ENCODE peak calls at places on chromosome 12, in eight cellular contexts. S, K, F, P, O, N, U and J are unnamed samples.

GRCh38 chr12:109154485-109155438 is 38.4 kb downstream of the ACACB start:
- DNase-seq in K (peak; percentile 62), O (peak; percentile 85), N (peak; percentile 77), P (peak; percentile 53), S (peak; percentile 95), F (peak; percentile 70), U (peak; percentile 36), J (peak; percentile 83)

GRCh38 chr12:129049917-129050316 is 196.6 kb downstream of the GLT1D1 start:
- DNase-seq in K (no peak), N (no peak), S (no peak), O (no peak), P (no peak), U (peak; percentile 28), F (no peak), J (no peak)

GRCh38 chr12:31326689-31327659 is 1.0 kb upstream of the SINHCAF start:
- DNase-seq in F (no peak), O (no peak), K (no peak), U (no peak), S (no peak), N (no peak), P (no peak), J (no peak)

GRCh38 chr12:89732511-89732910 is 23.9 kb upstream of the ATP2B1 start:
- DNase-seq in K (peak; percentile 49), S (no peak), N (no peak), F (no peak), P (no peak), O (no peak), U (no peak), J (no peak)

GRCh38 chr12:27185234-27186045 is 58.6 kb upstream of the STK38L start:
- DNase-seq in O (no peak), K (peak; percentile 67), S (peak; percentile 36), N (peak; percentile 3), P (peak; percentile 91), F (no peak), U (peak; percentile 97), J (peak; percentile 42)

GRCh38 chr12:58887071-58887470 is 33.2 kb downstream of the LRIG3 start:
- DNase-seq in F (no peak), K (no peak), U (no peak), O (no peak), N (no peak), P (no peak), S (no peak), J (no peak)

GRCh38 chr12:125111403-125111802 is 46.2 kb downstream of the AACS start:
- DNase-seq in O (no peak), S (no peak), U (no peak), F (no peak), P (peak; percentile 14), N (no peak), K (no peak), J (no peak)

GRCh38 chr12:76272292-76272691 is 75.9 kb downstream of the BBS10 start:
- DNase-seq in K (no peak), S (no peak), O (no peak), U (no peak), N (no peak), F (no peak), P (no peak), J (no peak)

GRCh38 chr12:22856120-22856699 is 231.2 kb downstream of the ETNK1 start:
- DNase-seq in O (no peak), P (peak; percentile 45), F (no peak), S (no peak), K (peak; percentile 63), N (no peak), U (no peak), J (no peak)

GRCh38 chr12:52645120-52645761 is 6.8 kb downstream of the KRT2 start:
- DNase-seq in U (no peak), F (no peak), O (no peak), P (no peak), N (peak; percentile 53), K (no peak), S (no peak), J (no peak)

GRCh38 chr12:11553871-11554533 is 95.5 kb upstream of the ETV6 start:
- DNase-seq in P (peak; percentile 59), K (peak; percentile 59), N (peak; percentile 39), S (no peak), O (peak; percentile 51), U (peak; percentile 58), F (peak; percentile 32), J (peak; percentile 57)

GRCh38 chr12:105667880-105668279 is 337.4 kb downstream of the C12orf75 start:
- DNase-seq in K (no peak), P (no peak), U (no peak), N (no peak), S (no peak), O (no peak), F (no peak), J (no peak)

GRCh38 chr12:100375023-100375737 is 18.3 kb downstream of the SLC17A8 start:
- DNase-seq in S (peak; percentile 90), P (peak; percentile 16), K (peak; percentile 68), O (peak; percentile 48), F (no peak), N (no peak), U (no peak), J (no peak)

GRCh38 chr12:11687538-11687937 is 38.1 kb downstream of the ETV6 start:
- DNase-seq in N (no peak), K (no peak), O (no peak), F (no peak), S (no peak), U (no peak), P (peak; percentile 24), J (no peak)

GRCh38 chr12:9933966-9934365 is 1.8 kb upstream of the CLEC2A start:
- DNase-seq in S (no peak), N (no peak), U (no peak), K (peak; percentile 43), F (no peak), P (no peak), O (no peak), J (no peak)

GRCh38 chr12:65824314-65824563 is at the start of gene HMGA2:
- DNase-seq in K (peak; percentile 88), N (no peak), O (no peak), P (peak; percentile 84), F (no peak), U (no peak), S (no peak), J (no peak)

GRCh38 chr12:117068492-117068891 is 30.7 kb downstream of the TESC start:
- DNase-seq in U (no peak), P (no peak), S (peak; percentile 6), F (no peak), O (no peak), K (no peak), N (no peak), J (no peak)

GRCh38 chr12:2804390-2805145 is 7.9 kb upstream of the ITFG2 start:
- DNase-seq in O (no peak), S (peak; percentile 83), K (peak; percentile 68), F (no peak), U (peak; percentile 82), P (peak; percentile 82), N (no peak), J (no peak)

GRCh38 chr12:34401659-34402227 is 379.4 kb downstream of the ALG10 start:
- DNase-seq in P (no peak), O (peak; percentile 15), U (no peak), S (peak; percentile 31), F (no peak), K (no peak), N (no peak), J (peak; percentile 38)

GRCh38 chr12:53726342-53726741 is 910 bp downstream of the CALCOCO1 start:
- DNase-seq in U (no peak), S (no peak), K (no peak), P (no peak), O (no peak), F (no peak), N (no peak), J (no peak)

GRCh38 chr12:124544983-124545382 is 22.4 kb downstream of the NCOR2 start:
- DNase-seq in P (no peak), U (no peak), N (no peak), K (no peak), S (peak; percentile 53), F (no peak), O (no peak), J (no peak)

GRCh38 chr12:82804601-82805000 is 117.9 kb downstream of the TMTC2 start:
- DNase-seq in N (no peak), F (no peak), S (no peak), O (no peak), K (no peak), P (no peak), U (no peak), J (no peak)

GRCh38 chr12:104134882-104135281 is 3.1 kb downstream of the NFYB start:
- DNase-seq in P (no peak), F (no peak), K (no peak), U (no peak), N (no peak), O (no peak), S (no peak), J (no peak)

GRCh38 chr12:130634866-130635265 is 81.2 kb downstream of the RIMBP2 start:
- DNase-seq in K (no peak), S (no peak), P (no peak), F (no peak), O (no peak), N (no peak), U (no peak), J (no peak)

GRCh38 chr12:81128930-81129554 is 51.2 kb downstream of the ACSS3 start:
- DNase-seq in P (peak; percentile 43), S (no peak), O (no peak), N (no peak), U (peak; percentile 62), K (peak; percentile 60), F (no peak), J (peak; percentile 2)

GRCh38 chr12:30925607-30926242 is 823 bp upstream of the TSPAN11 start:
- DNase-seq in P (no peak), S (no peak), O (no peak), K (no peak), N (no peak), U (no peak), F (no peak), J (no peak)

GRCh38 chr12:53670308-53670707 is 5.6 kb downstream of the ATP5MC2 start:
- DNase-seq in K (no peak), O (no peak), S (no peak), P (no peak), F (no peak), N (no peak), U (no peak), J (no peak)

GRCh38 chr12:103930787-103931536 is 752 bp downstream of the HSP90B1 start:
- DNase-seq in S (peak; percentile 74), F (no peak), O (peak; percentile 59), K (peak; percentile 46), N (peak; percentile 5), P (peak; percentile 30), U (no peak), J (peak; percentile 60)

GRCh38 chr12:49261726-49262125 is 3.2 kb upstream of the TUBA1C start:
- DNase-seq in K (peak; percentile 79), U (no peak), S (no peak), N (no peak), F (no peak), O (no peak), P (peak; percentile 83), J (no peak)